ENCODE peak calls at places on chromosomes 16 and 17, in eight cellular contexts. T is HEK293T; M is GM03348; H is stimulated activated CD8-positive, alpha-beta memory T cell treated with anti-CD3 and anti-CD28 coated beads, Interleukin-4, amount 100 ng/mL, for 24 hours; E is activated naive CD4-positive, alpha-beta T cell; V is LoVo; R is T-helper 9 cell; F is fibroblast of the conjunctiva. L is an unnamed sample.

GRCh38 chr16:88505405-88506082 is 52.5 kb downstream of the ZFPM1 start:
- DNase-seq in T (peak), M (peak), H (peak), E (peak), V (peak), R (peak), F (no peak), L (peak)

GRCh38 chr17:33973491-33973890 is 281.6 kb upstream of the CCL2 start:
- DNase-seq in T (no peak), M (no peak), H (no peak), E (no peak), V (no peak), R (no peak), F (no peak), L (no peak)

GRCh38 chr16:29922986-29923501 is 3.0 kb downstream of the KCTD13 start:
- DNase-seq in T (no peak), M (no peak), H (no peak), E (no peak), V (no peak), R (no peak), F (no peak), L (no peak)

GRCh38 chr16:4094138-4094773 is 22.0 kb downstream of the ADCY9 start:
- DNase-seq in T (no peak), M (no peak), H (no peak), E (no peak), V (no peak), R (no peak), F (no peak), L (no peak)

GRCh38 chr17:76080207-76080933 is 1.4 kb downstream of the ZACN start:
- DNase-seq in T (no peak), M (no peak), H (no peak), E (no peak), V (no peak), R (no peak), F (no peak), L (no peak)

GRCh38 chr17:60395508-60396065 is 3.7 kb upstream of the USP32 start:
- DNase-seq in T (no peak), M (no peak), H (no peak), E (no peak), V (no peak), R (no peak), F (no peak), L (no peak)

GRCh38 chr16:75007443-75007842 is 8.6 kb downstream of the ZNRF1 start:
- DNase-seq in T (no peak), M (no peak), H (no peak), E (no peak), V (no peak), R (no peak), F (no peak), L (no peak)

GRCh38 chr17:76467809-76468633 is 618 bp downstream of the AANAT start:
- DNase-seq in T (no peak), M (no peak), H (no peak), E (no peak), V (no peak), R (no peak), F (no peak), L (no peak)

GRCh38 chr17:28897769-28898259 is 281 bp upstream of the FLOT2 start:
- DNase-seq in T (no peak), M (no peak), H (no peak), E (no peak), V (no peak), R (no peak), F (no peak), L (peak)

GRCh38 chr16:30949655-30950515 is 1.0 kb downstream of the ORAI3 start:
- DNase-seq in T (no peak), M (peak), H (no peak), E (no peak), V (peak), R (no peak), F (peak), L (peak)

GRCh38 chr17:66655861-66656260 is 179.1 kb upstream of the CACNG5 start:
- DNase-seq in T (no peak), M (peak), H (peak), E (no peak), V (no peak), R (no peak), F (no peak), L (no peak)

GRCh38 chr17:63477471-63478440 is 895 bp downstream of the ACE start:
- DNase-seq in T (no peak), M (no peak), H (no peak), E (no peak), V (peak), R (no peak), F (no peak), L (peak)

GRCh38 chr17:17789828-17790672 is 46.7 kb downstream of the SREBF1 start:
- DNase-seq in T (no peak), M (no peak), H (no peak), E (no peak), V (no peak), R (no peak), F (no peak), L (no peak)

GRCh38 chr16:84838383-84838948 is 18.7 kb downstream of the CRISPLD2 start:
- DNase-seq in T (no peak), M (no peak), H (no peak), E (no peak), V (no peak), R (no peak), F (no peak), L (no peak)

GRCh38 chr16:26667271-26667703 is 399.4 kb upstream of the C16orf82 start:
- DNase-seq in T (no peak), M (no peak), H (no peak), E (no peak), V (no peak), R (no peak), F (no peak), L (no peak)

GRCh38 chr17:17538417-17539391 is 42.5 kb upstream of the RASD1 start:
- DNase-seq in T (peak), M (no peak), H (no peak), E (no peak), V (peak), R (no peak), F (no peak), L (peak)

GRCh38 chr16:11497329-11497805 is 89.4 kb downstream of the LITAF start:
- DNase-seq in T (peak), M (peak), H (no peak), E (no peak), V (peak), R (no peak), F (peak), L (no peak)

L was measured in SK-N-DZ.